ENCODE peak calls at places on chromosomes 5 and 9, in five cellular contexts. P is A549, Q is GM12865, N is fibroblast of the aortic adventitia, E is foreskin fibroblast. J is an unnamed sample.

GRCh38 chr5:66041612-66042011 is 102.5 kb upstream of the SREK1 start:
- DNase-seq in P (no peak), Q (no peak), N (no peak), E (peak), J (no peak)

GRCh38 chr9:13282998-13283397 is 3.5 kb upstream of the MPDZ start:
- DNase-seq in P (no peak), Q (no peak), N (peak), E (no peak), J (no peak)

GRCh38 chr5:65098393-65098792 is 329.7 kb downstream of the CWC27 start:
- DNase-seq in P (no peak), Q (no peak), N (no peak), E (no peak), J (no peak)

GRCh38 chr9:105694320-105694847 is at the start of gene TMEM38B:
- DNase-seq in P (peak), Q (peak), N (peak), E (peak), J (peak)

GRCh38 chr9:69086769-69087168 is 51.2 kb downstream of the FXN start:
- DNase-seq in P (no peak), Q (peak), N (no peak), E (no peak), J (no peak)

GRCh38 chr5:72252008-72252407 is 68.0 kb downstream of the MRPS27 start:
- DNase-seq in P (no peak), Q (no peak), N (no peak), E (no peak), J (no peak)

GRCh38 chr5:140356878-140357730 is 2.9 kb upstream of the SLC4A9 start:
- DNase-seq in P (no peak), Q (peak), N (no peak), E (no peak), J (no peak)

GRCh38 chr5:39760385-39761198 is 335.8 kb upstream of the DAB2 start:
- DNase-seq in P (no peak), Q (no peak), N (peak), E (peak), J (peak)

GRCh38 chr9:744790-745456 is 96.6 kb upstream of the DMRT1 start:
- DNase-seq in P (no peak), Q (no peak), N (peak), E (no peak), J (peak)

GRCh38 chr5:116365006-116365496 is 209.6 kb downstream of the SEMA6A start:
- DNase-seq in P (no peak), Q (peak), N (no peak), E (no peak), J (no peak)

DNA sequence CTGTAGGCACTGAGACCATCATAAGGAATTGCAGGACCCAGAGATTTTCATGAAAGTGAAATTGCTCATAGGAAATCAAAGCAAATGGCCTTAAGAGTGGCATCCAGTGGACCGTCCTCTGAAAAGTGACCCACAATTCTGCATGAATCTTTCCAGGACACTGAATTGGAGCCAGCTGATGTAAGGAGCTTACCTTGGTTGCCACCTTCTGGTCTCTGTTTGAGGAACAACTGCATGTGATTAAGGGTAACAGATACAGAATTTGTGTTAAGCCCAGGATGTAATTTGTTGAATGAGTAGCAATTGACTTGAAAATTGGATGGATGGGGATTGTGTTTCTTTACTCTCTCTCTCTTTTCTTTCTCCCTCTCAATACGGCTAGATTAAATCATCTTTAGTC is 49.9 kb upstream of the GAS1 start:
- DNase-seq in P (no peak), Q (no peak), N (no peak), E (no peak), J (no peak)
- TF ChIP-seq CTCF in P (no peak), Q (no peak), N (no peak), E (no peak), J (no peak)

DNA sequence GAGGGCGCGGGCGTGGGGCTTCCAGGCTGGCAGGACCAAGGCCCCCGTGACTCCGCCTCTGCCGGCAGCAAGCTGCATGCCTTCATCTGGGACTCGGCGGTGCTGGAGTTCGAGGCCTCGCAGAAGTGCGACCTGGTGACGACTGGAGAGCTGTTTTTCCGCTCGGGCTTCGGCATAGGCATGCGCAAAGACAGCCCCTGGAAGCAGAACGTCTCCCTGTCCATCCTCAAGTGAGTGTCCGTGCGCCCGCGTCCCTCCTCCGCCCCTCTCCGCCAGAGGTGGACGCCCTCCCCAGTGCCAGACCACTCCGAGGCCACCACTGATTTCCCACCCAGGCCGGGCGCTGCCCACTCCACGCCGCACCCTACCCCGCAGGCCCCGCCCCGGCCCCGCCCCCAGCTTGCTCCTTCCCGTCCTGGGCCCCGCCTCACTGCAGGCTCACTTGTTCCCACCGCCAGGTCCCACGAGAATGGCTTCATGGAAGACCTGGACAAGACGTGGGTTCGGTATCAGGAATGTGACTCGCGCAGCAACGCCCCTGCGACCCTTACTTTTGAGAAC is 6.7 kb downstream of the LRRC26 start:
- DNase-seq in P (no peak), Q (peak), N (peak), E (no peak), J (no peak)
- H3K4me3 ChIP-seq in P (peak), Q (peak), N (peak), E (peak), J (peak)

GRCh38 chr5:135079760-135080159 is 45.7 kb upstream of the PITX1 start:
- DNase-seq in P (no peak), Q (no peak), N (no peak), E (no peak), J (no peak)

GRCh38 chr5:135081240-135081639 is 47.2 kb upstream of the PITX1 start:
- DNase-seq in P (no peak), Q (no peak), N (no peak), E (no peak), J (no peak)

GRCh38 chr5:135076801-135077200 is 42.8 kb upstream of the PITX1 start:
- DNase-seq in P (no peak), Q (no peak), N (no peak), E (no peak), J (no peak)

GRCh38 chr5:135075621-135076585 is 41.9 kb upstream of the PITX1 start:
- DNase-seq in P (no peak), Q (no peak), N (no peak), E (no peak), J (no peak)

DNA sequence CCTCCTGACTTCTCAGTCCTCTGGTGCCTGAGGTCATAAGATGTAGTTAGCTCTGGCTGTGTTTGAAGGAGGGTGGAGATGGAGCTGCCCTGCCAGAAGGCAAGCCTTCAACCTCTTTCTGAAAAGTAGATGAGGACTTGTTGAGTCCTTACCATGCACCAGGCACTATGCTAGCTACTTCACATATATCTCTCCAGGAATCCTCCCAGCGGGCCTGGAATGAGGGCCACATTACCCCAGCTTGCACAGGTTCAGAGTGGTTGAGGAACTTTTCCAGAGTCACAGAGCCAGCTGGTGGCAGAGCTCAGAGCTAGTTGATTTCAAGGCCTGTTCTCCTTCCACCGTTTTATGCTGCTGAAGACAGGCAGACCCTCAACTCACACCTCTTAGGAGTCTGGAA is 45.3 kb upstream of the PITX1 start:
- DNase-seq in P (no peak), Q (no peak), N (no peak), E (no peak), J (no peak)
- TF ChIP-seq CTCF in P (no peak), Q (no peak), N (no peak), E (no peak), J (no peak)

GRCh38 chr5:171449426-171449825 is 30.0 kb downstream of the FGF18 start:
- DNase-seq in P (no peak), Q (no peak), N (no peak), E (no peak), J (no peak)

GRCh38 chr5:171451421-171451820 is 32.0 kb downstream of the FGF18 start:
- DNase-seq in P (no peak), Q (no peak), N (no peak), E (no peak), J (no peak)

GRCh38 chr5:171453988-171454387 is 34.5 kb downstream of the FGF18 start:
- DNase-seq in P (no peak), Q (no peak), N (no peak), E (no peak), J (no peak)

GRCh38 chr5:171453056-171453725 is 33.7 kb downstream of the FGF18 start:
- DNase-seq in P (no peak), Q (no peak), N (no peak), E (no peak), J (no peak)

GRCh38 chr5:171450423-171451246 is 31.2 kb downstream of the FGF18 start:
- DNase-seq in P (no peak), Q (no peak), N (peak), E (peak), J (peak)
- H3K4me3 ChIP-seq in P (no peak), Q (no peak), N (peak), E (peak), J (peak)

GRCh38 chr5:150121448-150122157 is 34.0 kb downstream of the PDGFRB start:
- DNase-seq in P (no peak), Q (no peak), N (no peak), E (no peak), J (no peak)

GRCh38 chr5:150124111-150124557 is 31.5 kb downstream of the PDGFRB start:
- DNase-seq in P (no peak), Q (no peak), N (no peak), E (no peak), J (no peak)

GRCh38 chr5:150120617-150121447 is 34.5 kb upstream of the CSF1R start:
- DNase-seq in P (no peak), Q (no peak), N (no peak), E (no peak), J (no peak)

GRCh38 chr5:150122536-150123481 is 32.8 kb downstream of the PDGFRB start:
- DNase-seq in P (no peak), Q (no peak), N (no peak), E (no peak), J (no peak)

GRCh38 chr5:150122158-150122510 is 33.5 kb downstream of the PDGFRB start:
- DNase-seq in P (peak), Q (peak), N (no peak), E (no peak), J (no peak)
- TF ChIP-seq CTCF in P (peak), Q (peak), N (peak), E (peak), J (peak)

J was measured in left ventricle myocardium inferior.